ENCODE peak calls at places on chromosome 7, in four cellular contexts. One of them, this sample, is unnamed.

GRCh38 chr7:110386914-110387313 is 704.0 kb upstream of the LRRN3 start:
- DNase-seq in HepG2: peak; percentile 57
- DNase-seq in K562: no peak
- DNase-seq in SK-N-SH: no peak
- DNase-seq in this sample: no peak

GRCh38 chr7:128164955-128165670 is 76.0 kb upstream of the LEP start:
- DNase-seq in K562: no peak
- DNase-seq in SK-N-SH: no peak
- DNase-seq in HepG2: no peak
- DNase-seq in this sample: no peak

GRCh38 chr7:16416289-16417282 is 4.8 kb downstream of the CRPPA start:
- DNase-seq in SK-N-SH: no peak
- DNase-seq in K562: no peak
- DNase-seq in HepG2: no peak
- DNase-seq in this sample: no peak

GRCh38 chr7:34087892-34088891 is 182.9 kb downstream of the BMPER start:
- DNase-seq in SK-N-SH: peak; percentile 37
- DNase-seq in K562: peak; percentile 4
- DNase-seq in HepG2: peak; percentile 16
- DNase-seq in this sample: peak; percentile 73

GRCh38 chr7:80749270-80749669 is 110.8 kb downstream of the CD36 start:
- DNase-seq in SK-N-SH: no peak
- DNase-seq in HepG2: no peak
- DNase-seq in K562: no peak
- DNase-seq in this sample: no peak

GRCh38 chr7:149625947-149626392 is 128.4 kb upstream of the ZNF746 start:
- DNase-seq in K562: no peak
- DNase-seq in HepG2: no peak
- DNase-seq in SK-N-SH: no peak
- DNase-seq in this sample: no peak

GRCh38 chr7:39085590-39086049 is 107.9 kb downstream of the POU6F2 start:
- DNase-seq in K562: peak; percentile 6
- DNase-seq in SK-N-SH: no peak
- DNase-seq in HepG2: no peak
- DNase-seq in this sample: peak; percentile 20

GRCh38 chr7:124482229-124482628 is 283.4 kb downstream of the GPR37 start:
- DNase-seq in K562: no peak
- DNase-seq in SK-N-SH: no peak
- DNase-seq in HepG2: no peak
- DNase-seq in this sample: no peak

GRCh38 chr7:771241-772004 is 44.3 kb upstream of the PRKAR1B start:
- DNase-seq in SK-N-SH: peak; percentile 76
- DNase-seq in K562: no peak
- DNase-seq in HepG2: no peak
- DNase-seq in this sample: no peak

GRCh38 chr7:4164556-4164955 is 517.5 kb upstream of the FOXK1 start:
- DNase-seq in SK-N-SH: no peak
- DNase-seq in HepG2: peak; percentile 21
- DNase-seq in K562: no peak
- DNase-seq in this sample: no peak
- TF ChIP-seq FOXJ3 in SK-N-SH: no peak
- TF ChIP-seq FOXJ3 in HepG2: no peak
- TF ChIP-seq FOXJ3 in K562: no peak
- TF ChIP-seq FOXJ3 in this sample: no peak

GRCh38 chr7:46414946-46415345 is 493.9 kb upstream of the IGFBP3 start:
- DNase-seq in K562: no peak
- DNase-seq in SK-N-SH: no peak
- DNase-seq in HepG2: no peak
- DNase-seq in this sample: no peak
- TF ChIP-seq FOXJ3 in K562: no peak
- TF ChIP-seq FOXJ3 in SK-N-SH: no peak
- TF ChIP-seq FOXJ3 in HepG2: no peak
- TF ChIP-seq FOXJ3 in this sample: no peak

GRCh38 chr7:71860572-71860971 is 551.6 kb downstream of the CALN1 start:
- DNase-seq in SK-N-SH: no peak
- DNase-seq in HepG2: no peak
- DNase-seq in K562: no peak
- DNase-seq in this sample: no peak
- TF ChIP-seq FOXJ3 in SK-N-SH: no peak
- TF ChIP-seq FOXJ3 in HepG2: no peak
- TF ChIP-seq FOXJ3 in K562: no peak
- TF ChIP-seq FOXJ3 in this sample: no peak

GRCh38 chr7:107643407-107643806 is 17.2 kb upstream of the SLC26A4 start:
- DNase-seq in K562: no peak
- DNase-seq in HepG2: no peak
- DNase-seq in SK-N-SH: no peak
- DNase-seq in this sample: no peak

GRCh38 chr7:107644704-107645083 is 15.9 kb upstream of the SLC26A4 start:
- DNase-seq in HepG2: no peak
- DNase-seq in K562: no peak
- DNase-seq in SK-N-SH: no peak
- DNase-seq in this sample: no peak

GRCh38 chr7:107638594-107638993 is 22.0 kb upstream of the SLC26A4 start:
- DNase-seq in SK-N-SH: no peak
- DNase-seq in HepG2: no peak
- DNase-seq in K562: no peak
- DNase-seq in this sample: no peak

GRCh38 chr7:107643938-107644703 is 16.5 kb upstream of the SLC26A4 start:
- DNase-seq in K562: no peak
- DNase-seq in SK-N-SH: no peak
- DNase-seq in HepG2: no peak
- DNase-seq in this sample: no peak
- TF ChIP-seq FOXJ3 in K562: no peak
- TF ChIP-seq FOXJ3 in SK-N-SH: no peak
- TF ChIP-seq FOXJ3 in HepG2: no peak
- TF ChIP-seq FOXJ3 in this sample: no peak

DNA sequence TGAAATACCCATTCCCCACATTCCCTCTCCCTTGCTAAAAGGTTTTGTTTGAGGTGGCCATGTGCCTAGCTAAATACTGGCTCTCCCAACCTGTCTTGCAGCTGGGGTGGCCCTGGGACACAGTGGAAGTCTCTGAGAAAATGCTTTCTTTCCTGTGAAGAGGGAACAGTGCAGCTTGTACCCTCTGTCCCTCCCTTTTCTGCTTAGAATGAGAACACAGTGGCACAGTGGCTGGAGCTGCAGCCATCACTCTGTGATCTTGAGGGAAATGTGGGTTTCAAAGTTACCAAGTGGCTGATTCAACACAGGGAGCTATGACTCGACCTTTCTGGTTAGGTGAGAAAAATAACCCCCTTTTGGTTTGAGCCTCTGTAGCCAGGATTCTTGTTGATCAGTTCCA is 62.7 kb upstream of the CARD11 start:
- DNase-seq in K562: no peak
- DNase-seq in HepG2: no peak
- DNase-seq in SK-N-SH: no peak
- DNase-seq in this sample: no peak
- TF ChIP-seq FOXJ3 in K562: no peak
- TF ChIP-seq FOXJ3 in HepG2: no peak
- TF ChIP-seq FOXJ3 in SK-N-SH: no peak
- TF ChIP-seq FOXJ3 in this sample: no peak

GRCh38 chr7:130732980-130733865 is 784 bp downstream of the KLF14 start:
- DNase-seq in SK-N-SH: peak; percentile 84
- DNase-seq in K562: peak; percentile 70
- DNase-seq in HepG2: no peak
- DNase-seq in this sample: peak; percentile 52
- TF ChIP-seq FOXJ3 in SK-N-SH: no peak
- TF ChIP-seq FOXJ3 in K562: no peak
- TF ChIP-seq FOXJ3 in HepG2: no peak
- TF ChIP-seq FOXJ3 in this sample: no peak

GRCh38 chr7:12979181-12979580 is 291.7 kb downstream of the ARL4A start:
- DNase-seq in K562: no peak
- DNase-seq in SK-N-SH: no peak
- DNase-seq in HepG2: no peak
- DNase-seq in this sample: no peak
- TF ChIP-seq FOXJ3 in K562: no peak
- TF ChIP-seq FOXJ3 in SK-N-SH: no peak
- TF ChIP-seq FOXJ3 in HepG2: no peak
- TF ChIP-seq FOXJ3 in this sample: no peak

DNA sequence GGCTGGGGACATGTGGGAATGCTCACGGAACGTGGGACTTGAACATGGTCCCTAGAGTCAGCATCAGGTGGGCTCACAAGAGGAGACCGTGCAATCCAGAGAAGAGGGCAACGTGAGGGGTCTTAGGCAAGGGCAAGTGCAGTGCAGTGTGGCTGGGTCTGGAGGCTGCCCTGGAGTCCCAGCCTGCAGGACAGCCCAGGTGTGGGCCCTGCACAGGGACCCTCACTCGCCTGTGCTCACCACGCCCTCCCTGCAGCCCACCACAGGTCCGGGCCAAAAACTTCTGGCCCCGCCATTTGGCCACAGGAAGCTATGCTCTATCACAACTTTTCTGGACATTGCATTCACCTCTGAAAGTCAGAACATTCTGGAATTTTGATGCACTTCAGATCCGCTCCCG is 133.5 kb downstream of the PAXIP1 start:
- DNase-seq in HepG2: no peak
- DNase-seq in K562: no peak
- DNase-seq in SK-N-SH: no peak
- DNase-seq in this sample: no peak
- TF ChIP-seq FOXJ3 in HepG2: no peak
- TF ChIP-seq FOXJ3 in K562: no peak
- TF ChIP-seq FOXJ3 in SK-N-SH: no peak
- TF ChIP-seq FOXJ3 in this sample: no peak

GRCh38 chr7:157309990-157310668 is 26.7 kb upstream of the DNAJB6 start:
- DNase-seq in SK-N-SH: peak; percentile 42
- DNase-seq in HepG2: peak; percentile 74
- DNase-seq in K562: no peak
- DNase-seq in this sample: peak; percentile 76

GRCh38 chr7:157310676-157311185 is 26.1 kb upstream of the DNAJB6 start:
- DNase-seq in HepG2: no peak
- DNase-seq in K562: no peak
- DNase-seq in SK-N-SH: peak; percentile 5
- DNase-seq in this sample: peak; percentile 35

GRCh38 chr7:157302314-157302711 is 34.5 kb upstream of the DNAJB6 start:
- DNase-seq in HepG2: no peak
- DNase-seq in SK-N-SH: peak; percentile 49
- DNase-seq in K562: no peak
- DNase-seq in this sample: no peak

GRCh38 chr7:157307534-157307838 is 29.3 kb upstream of the DNAJB6 start:
- DNase-seq in K562: no peak
- DNase-seq in HepG2: no peak
- DNase-seq in SK-N-SH: no peak
- DNase-seq in this sample: no peak

GRCh38 chr7:157306836-157307533 is 29.8 kb upstream of the DNAJB6 start:
- DNase-seq in HepG2: no peak
- DNase-seq in SK-N-SH: no peak
- DNase-seq in K562: no peak
- DNase-seq in this sample: peak; percentile 38
- TF ChIP-seq FOXJ3 in HepG2: no peak
- TF ChIP-seq FOXJ3 in SK-N-SH: no peak
- TF ChIP-seq FOXJ3 in K562: no peak
- TF ChIP-seq FOXJ3 in this sample: no peak

This sample was measured in WTC11.